ENCODE peak calls at places on chromosomes 1 and 21, in seven cellular contexts. One of them, this sample, is unnamed.

GRCh38 chr1:155003766-155004351 is 1.3 kb downstream of the ZBTB7B start:
- DNase-seq in Panc1: no peak
- DNase-seq in left lung: peak; percentile 92
- DNase-seq in AG09309: no peak
- DNase-seq in cardiac muscle cell: peak; percentile 47
- DNase-seq in right atrium auricular region: peak; percentile 79
- DNase-seq in ovary: peak; percentile 76
- DNase-seq in this sample: no peak

GRCh38 chr1:17572264-17572985 is 32.9 kb downstream of the ARHGEF10L start:
- DNase-seq in AG09309: no peak
- DNase-seq in right atrium auricular region: no peak
- DNase-seq in Panc1: no peak
- DNase-seq in cardiac muscle cell: no peak
- DNase-seq in ovary: no peak
- DNase-seq in left lung: no peak
- DNase-seq in this sample: no peak

GRCh38 chr1:38587734-38588133 is 271.8 kb downstream of the RRAGC start:
- DNase-seq in right atrium auricular region: no peak
- DNase-seq in left lung: no peak
- DNase-seq in AG09309: no peak
- DNase-seq in ovary: no peak
- DNase-seq in Panc1: no peak
- DNase-seq in cardiac muscle cell: no peak
- DNase-seq in this sample: no peak

GRCh38 chr1:223748405-223748772 is 36.0 kb downstream of the CAPN2 start:
- DNase-seq in left lung: no peak
- DNase-seq in Panc1: no peak
- DNase-seq in ovary: no peak
- DNase-seq in right atrium auricular region: no peak
- DNase-seq in cardiac muscle cell: no peak
- DNase-seq in AG09309: no peak
- DNase-seq in this sample: no peak

GRCh38 chr1:38697387-38697786 is 162.2 kb downstream of the RRAGC start:
- DNase-seq in AG09309: no peak
- DNase-seq in left lung: no peak
- DNase-seq in right atrium auricular region: no peak
- DNase-seq in ovary: no peak
- DNase-seq in cardiac muscle cell: no peak
- DNase-seq in Panc1: no peak
- DNase-seq in this sample: no peak

GRCh38 chr1:183585038-183585437 is 5.2 kb downstream of the NCF2 start:
- DNase-seq in right atrium auricular region: no peak
- DNase-seq in ovary: no peak
- DNase-seq in AG09309: no peak
- DNase-seq in left lung: no peak
- DNase-seq in Panc1: no peak
- DNase-seq in cardiac muscle cell: no peak
- DNase-seq in this sample: no peak

GRCh38 chr1:9629445-9630201 is 21.9 kb upstream of the PIK3CD start:
- DNase-seq in AG09309: no peak
- DNase-seq in right atrium auricular region: no peak
- DNase-seq in ovary: peak; percentile 73
- DNase-seq in Panc1: no peak
- DNase-seq in left lung: peak; percentile 95
- DNase-seq in cardiac muscle cell: no peak
- DNase-seq in this sample: no peak

GRCh38 chr1:35852241-35852640 is 30.8 kb upstream of the AGO1 start:
- DNase-seq in right atrium auricular region: no peak
- DNase-seq in left lung: no peak
- DNase-seq in ovary: no peak
- DNase-seq in cardiac muscle cell: no peak
- DNase-seq in Panc1: no peak
- DNase-seq in AG09309: no peak
- DNase-seq in this sample: no peak

GRCh38 chr1:233759665-233760064 is 144.8 kb upstream of the SLC35F3 start:
- DNase-seq in ovary: no peak
- DNase-seq in cardiac muscle cell: no peak
- DNase-seq in AG09309: no peak
- DNase-seq in Panc1: no peak
- DNase-seq in right atrium auricular region: no peak
- DNase-seq in left lung: no peak
- DNase-seq in this sample: no peak

GRCh38 chr1:26029864-26030481 is 8.4 kb downstream of the EXTL1 start:
- DNase-seq in ovary: no peak
- DNase-seq in left lung: no peak
- DNase-seq in Panc1: no peak
- DNase-seq in cardiac muscle cell: no peak
- DNase-seq in right atrium auricular region: no peak
- DNase-seq in AG09309: no peak
- DNase-seq in this sample: peak; percentile 32

GRCh38 chr1:22380024-22380785 is 71.4 kb upstream of the ZBTB40 start:
- DNase-seq in Panc1: no peak
- DNase-seq in AG09309: no peak
- DNase-seq in ovary: no peak
- DNase-seq in right atrium auricular region: no peak
- DNase-seq in left lung: no peak
- DNase-seq in cardiac muscle cell: no peak
- DNase-seq in this sample: no peak

GRCh38 chr1:163471766-163472165 is 150.0 kb downstream of the NUF2 start:
- DNase-seq in AG09309: no peak
- DNase-seq in left lung: no peak
- DNase-seq in right atrium auricular region: no peak
- DNase-seq in ovary: no peak
- DNase-seq in Panc1: no peak
- DNase-seq in cardiac muscle cell: no peak
- DNase-seq in this sample: no peak

GRCh38 chr1:14594045-14594444 is 4.4 kb upstream of the KAZN start:
- DNase-seq in ovary: no peak
- DNase-seq in right atrium auricular region: no peak
- DNase-seq in AG09309: no peak
- DNase-seq in cardiac muscle cell: no peak
- DNase-seq in left lung: no peak
- DNase-seq in Panc1: no peak
- DNase-seq in this sample: no peak

GRCh38 chr1:226678701-226679100 is 60.4 kb downstream of the ITPKB start:
- DNase-seq in right atrium auricular region: no peak
- DNase-seq in left lung: no peak
- DNase-seq in Panc1: no peak
- DNase-seq in AG09309: no peak
- DNase-seq in ovary: no peak
- DNase-seq in cardiac muscle cell: no peak
- DNase-seq in this sample: no peak

GRCh38 chr1:36567601-36568341 is 85.1 kb upstream of the CSF3R start:
- DNase-seq in cardiac muscle cell: no peak
- DNase-seq in Panc1: no peak
- DNase-seq in ovary: no peak
- DNase-seq in left lung: no peak
- DNase-seq in right atrium auricular region: no peak
- DNase-seq in AG09309: no peak
- DNase-seq in this sample: no peak

GRCh38 chr1:51564124-51564523 is 45.1 kb upstream of the EPS15 start:
- DNase-seq in left lung: no peak
- DNase-seq in Panc1: no peak
- DNase-seq in right atrium auricular region: no peak
- DNase-seq in cardiac muscle cell: no peak
- DNase-seq in AG09309: no peak
- DNase-seq in ovary: no peak
- DNase-seq in this sample: peak; percentile 44

GRCh38 chr1:152112101-152112884 is 3.0 kb downstream of the TCHH start:
- DNase-seq in left lung: peak; percentile 65
- DNase-seq in Panc1: no peak
- DNase-seq in right atrium auricular region: no peak
- DNase-seq in cardiac muscle cell: no peak
- DNase-seq in AG09309: peak; percentile 1
- DNase-seq in ovary: no peak
- DNase-seq in this sample: peak; percentile 64

GRCh38 chr1:27522148-27522859 is 32.3 kb upstream of the WASF2 start:
- DNase-seq in ovary: no peak
- DNase-seq in Panc1: no peak
- DNase-seq in AG09309: no peak
- DNase-seq in right atrium auricular region: no peak
- DNase-seq in left lung: no peak
- DNase-seq in cardiac muscle cell: no peak
- DNase-seq in this sample: no peak

GRCh38 chr1:47650205-47650604 is 212.4 kb downstream of the FOXD2 start:
- DNase-seq in ovary: no peak
- DNase-seq in Panc1: peak; percentile 72
- DNase-seq in right atrium auricular region: no peak
- DNase-seq in left lung: peak; percentile 88
- DNase-seq in cardiac muscle cell: no peak
- DNase-seq in AG09309: no peak
- DNase-seq in this sample: no peak

GRCh38 chr1:93876284-93876683 is 2.7 kb downstream of the DNTTIP2 start:
- DNase-seq in cardiac muscle cell: no peak
- DNase-seq in ovary: no peak
- DNase-seq in AG09309: no peak
- DNase-seq in Panc1: no peak
- DNase-seq in right atrium auricular region: no peak
- DNase-seq in left lung: no peak
- DNase-seq in this sample: no peak
- H3K4me3 ChIP-seq in cardiac muscle cell: no peak overlapping the region
- H3K4me3 ChIP-seq in ovary: no peak overlapping the region
- H3K4me3 ChIP-seq in AG09309: no peak overlapping the region
- H3K4me3 ChIP-seq in Panc1: no peak overlapping the region
- H3K4me3 ChIP-seq in right atrium auricular region: no peak overlapping the region
- H3K4me3 ChIP-seq in left lung: no peak overlapping the region
- H3K4me3 ChIP-seq in this sample: no peak overlapping the region

GRCh38 chr1:94922756-94923465 is 4.0 kb downstream of the CNN3 start:
- DNase-seq in right atrium auricular region: no peak
- DNase-seq in AG09309: peak; percentile 73
- DNase-seq in ovary: no peak
- DNase-seq in Panc1: no peak
- DNase-seq in left lung: no peak
- DNase-seq in cardiac muscle cell: no peak
- DNase-seq in this sample: no peak
- H3K4me3 ChIP-seq in right atrium auricular region: peak overlapping the region; percentile 12
- H3K4me3 ChIP-seq in AG09309: peak overlapping the region; percentile 24
- H3K4me3 ChIP-seq in ovary: peak overlapping the region; percentile 17
- H3K4me3 ChIP-seq in Panc1: no peak overlapping the region
- H3K4me3 ChIP-seq in left lung: no peak overlapping the region
- H3K4me3 ChIP-seq in cardiac muscle cell: no peak overlapping the region
- H3K4me3 ChIP-seq in this sample: no peak overlapping the region

DNA sequence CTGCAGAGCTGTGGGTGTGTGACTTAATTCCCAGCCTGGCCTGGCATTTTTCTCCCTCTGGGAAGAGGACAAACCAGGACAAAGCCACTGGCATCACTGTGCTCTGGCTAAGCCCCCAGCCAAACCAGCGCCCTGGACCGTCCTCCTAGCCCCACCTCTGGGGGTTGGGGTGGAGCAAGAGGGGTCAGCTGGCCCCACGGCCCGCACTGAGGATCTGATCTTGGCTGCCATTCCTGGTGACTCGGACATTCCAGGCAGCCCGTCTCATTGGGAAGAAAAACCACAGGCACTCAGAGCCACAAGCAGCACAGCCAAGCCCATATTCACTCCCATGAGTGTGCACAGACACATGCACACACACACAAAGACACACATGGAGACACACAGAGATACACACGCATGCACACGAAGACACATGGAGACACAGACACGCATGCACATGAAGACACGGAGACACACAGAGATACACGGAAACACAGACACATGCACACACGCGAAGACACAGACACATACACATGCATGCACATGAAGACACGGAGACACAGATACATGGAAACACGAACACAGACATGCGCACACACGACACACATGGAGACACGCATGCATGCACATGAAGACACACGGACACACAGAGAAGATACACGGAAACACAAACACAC is 2.3 kb upstream of the MXRA8 start:
- DNase-seq in right atrium auricular region: peak; percentile 89
- DNase-seq in left lung: peak; percentile 82
- DNase-seq in AG09309: peak; percentile 79
- DNase-seq in Panc1: peak; percentile 61
- DNase-seq in ovary: peak; percentile 42
- DNase-seq in cardiac muscle cell: peak; percentile 67
- DNase-seq in this sample: peak; percentile 93
- H3K4me3 ChIP-seq in right atrium auricular region: no peak overlapping the region
- H3K4me3 ChIP-seq in left lung: no peak overlapping the region
- H3K4me3 ChIP-seq in AG09309: peak overlapping the region; percentile 44
- H3K4me3 ChIP-seq in Panc1: no peak overlapping the region
- H3K4me3 ChIP-seq in ovary: no peak overlapping the region
- H3K4me3 ChIP-seq in cardiac muscle cell: no peak overlapping the region
- H3K4me3 ChIP-seq in this sample: peak overlapping the region; percentile 18

GRCh38 chr21:43278359-43278758 is 109.6 kb downstream of the CRYAA start:
- DNase-seq in cardiac muscle cell: no peak
- DNase-seq in AG09309: no peak
- DNase-seq in ovary: no peak
- DNase-seq in left lung: no peak
- DNase-seq in right atrium auricular region: no peak
- DNase-seq in Panc1: no peak
- DNase-seq in this sample: no peak
- H3K4me3 ChIP-seq in cardiac muscle cell: no peak overlapping the region
- H3K4me3 ChIP-seq in AG09309: no peak overlapping the region
- H3K4me3 ChIP-seq in ovary: no peak overlapping the region
- H3K4me3 ChIP-seq in left lung: no peak overlapping the region
- H3K4me3 ChIP-seq in right atrium auricular region: no peak overlapping the region
- H3K4me3 ChIP-seq in Panc1: no peak overlapping the region
- H3K4me3 ChIP-seq in this sample: no peak overlapping the region

GRCh38 chr1:165941531-165941930 is 114.1 kb downstream of the UCK2 start:
- DNase-seq in left lung: no peak
- DNase-seq in cardiac muscle cell: no peak
- DNase-seq in AG09309: no peak
- DNase-seq in right atrium auricular region: no peak
- DNase-seq in ovary: no peak
- DNase-seq in Panc1: no peak
- DNase-seq in this sample: no peak
- H3K4me3 ChIP-seq in left lung: no peak overlapping the region
- H3K4me3 ChIP-seq in cardiac muscle cell: no peak overlapping the region
- H3K4me3 ChIP-seq in AG09309: no peak overlapping the region
- H3K4me3 ChIP-seq in right atrium auricular region: no peak overlapping the region
- H3K4me3 ChIP-seq in ovary: no peak overlapping the region
- H3K4me3 ChIP-seq in Panc1: no peak overlapping the region
- H3K4me3 ChIP-seq in this sample: no peak overlapping the region

DNA sequence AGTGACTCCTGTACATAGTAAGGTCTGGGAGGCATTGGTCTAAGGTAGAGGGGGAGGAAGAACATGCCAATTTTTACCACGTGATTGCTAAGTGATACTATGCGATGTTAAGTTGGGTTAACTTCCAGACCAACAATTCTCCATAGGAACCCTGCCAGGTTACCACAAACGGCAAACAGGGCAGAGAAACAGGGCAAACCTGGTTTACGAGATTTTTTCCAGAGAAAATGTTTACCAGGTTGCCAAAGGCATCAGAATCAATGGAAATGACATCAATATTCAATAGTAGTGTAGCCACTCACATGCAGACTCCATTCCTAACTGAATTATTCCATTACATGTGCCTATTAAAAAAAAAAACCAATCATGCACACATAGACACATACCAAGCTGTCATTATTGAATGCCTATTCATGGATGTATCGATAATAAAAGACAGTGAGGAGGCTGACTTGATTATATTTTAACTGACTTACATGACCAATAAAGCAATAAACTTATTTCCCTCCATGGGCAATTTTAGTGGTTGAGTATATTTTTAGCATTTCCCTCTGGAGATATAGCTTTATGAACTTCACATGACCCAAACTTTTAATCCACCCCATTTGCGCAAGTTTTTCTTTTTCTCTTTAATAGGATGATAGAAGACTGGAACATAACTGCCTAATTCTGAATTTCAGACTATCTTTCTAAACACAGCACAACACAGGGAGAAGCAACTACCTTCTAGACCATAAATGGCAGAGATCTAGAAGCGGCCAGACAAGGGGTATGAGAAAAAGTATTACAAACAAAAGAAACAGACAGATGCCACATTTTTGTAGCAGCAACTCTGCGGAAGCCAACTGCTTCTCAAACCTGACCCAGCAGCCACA is 40.6 kb upstream of the KCNE1 start:
- DNase-seq in cardiac muscle cell: no peak
- DNase-seq in ovary: no peak
- DNase-seq in left lung: no peak
- DNase-seq in Panc1: no peak
- DNase-seq in right atrium auricular region: no peak
- DNase-seq in AG09309: peak; percentile 50
- DNase-seq in this sample: peak; percentile 59
- H3K4me3 ChIP-seq in cardiac muscle cell: no peak overlapping the region
- H3K4me3 ChIP-seq in ovary: no peak overlapping the region
- H3K4me3 ChIP-seq in left lung: no peak overlapping the region
- H3K4me3 ChIP-seq in Panc1: no peak overlapping the region
- H3K4me3 ChIP-seq in right atrium auricular region: no peak overlapping the region
- H3K4me3 ChIP-seq in AG09309: peak overlapping the region; percentile 21
- H3K4me3 ChIP-seq in this sample: no peak overlapping the region

This sample was measured in trophoblast cell.